ENCODE peak calls at places on chromosome 1, in seven cellular contexts. T is esophagus squamous epithelium; Q is AG08395; M is activated T-helper 1 cell treated with anti-CD3 and anti-CD28 coated beads, Interleukin-2, amount 50 U/mL, for 16 hours; E is tibial nerve; S is HTR-8/SVneo; P is Right ventricle myocardium inferior. C is an unnamed sample.

GRCh38 chr1:115492019-115492595 is 149.7 kb upstream of the VANGL1 start:
- DNase-seq in T (no peak), Q (no peak), M (no peak), E (no peak), S (no peak), P (no peak), C (no peak)

GRCh38 chr1:206682111-206682510 is 2.6 kb upstream of the MAPKAPK2 start:
- DNase-seq in T (no peak), Q (no peak), M (no peak), E (no peak), S (no peak), P (no peak), C (no peak)

GRCh38 chr1:27049607-27050006 is 37.0 kb upstream of the TENT5B start:
- DNase-seq in T (no peak), Q (no peak), M (no peak), E (no peak), S (no peak), P (no peak), C (no peak)

GRCh38 chr1:11654571-11655262 is at the start of gene FBXO44:
- DNase-seq in T (no peak), Q (peak; percentile 67), M (peak; percentile 36), E (no peak), S (peak; percentile 50), P (peak; percentile 76), C (peak; percentile 98)

GRCh38 chr1:245154429-245155185 is at the start of gene KIF26B:
- DNase-seq in T (no peak), Q (peak; percentile 53), M (no peak), E (no peak), S (peak; percentile 37), P (no peak), C (peak; percentile 95)

GRCh38 chr1:24416666-24417391 is 1.2 kb downstream of the NIPAL3 start:
- DNase-seq in T (no peak), Q (peak; percentile 85), M (peak; percentile 12), E (no peak), S (peak; percentile 45), P (no peak), C (peak; percentile 94)

GRCh38 chr1:111399792-111400610 is 27.5 kb downstream of the OVGP1 start:
- DNase-seq in T (no peak), Q (peak; percentile 73), M (no peak), E (peak; percentile 92), S (peak; percentile 17), P (no peak), C (no peak)

GRCh38 chr1:184457500-184457899 is 70.7 kb downstream of the C1orf21 start:
- DNase-seq in T (no peak), Q (peak; percentile 11), M (no peak), E (no peak), S (no peak), P (no peak), C (no peak)

C was measured in osteoblast.